ENCODE peak calls at places on chromosomes 5 and 9, in ten cellular contexts. K, L, T, N, O, V, C, S, I and F are unnamed samples.

GRCh38 chr9:86406366-86406765 is 52.2 kb upstream of the TUT7 start:
- DNase-seq in K (no peak), L (no peak), T (peak), N (peak), O (no peak), V (no peak), C (no peak), S (no peak), I (no peak), F (peak)

GRCh38 chr5:56512314-56512996 is 279.3 kb upstream of the ANKRD55 start:
- DNase-seq in K (peak), L (no peak), T (no peak), N (no peak), O (no peak), V (no peak), C (no peak), S (no peak), I (peak), F (no peak)

GRCh38 chr5:172450861-172451695 is 3.2 kb downstream of the SH3PXD2B start:
- DNase-seq in K (no peak), L (peak), T (no peak), N (no peak), O (no peak), V (no peak), C (peak), S (peak), I (no peak), F (no peak)

GRCh38 chr5:62587737-62588136 is 9.1 kb downstream of the LRRC70 start:
- DNase-seq in K (no peak), L (no peak), T (no peak), N (no peak), O (no peak), V (no peak), C (no peak), S (no peak), I (no peak), F (no peak)

GRCh38 chr5:14109041-14109747 is 33.9 kb upstream of the TRIO start:
- DNase-seq in K (no peak), L (no peak), T (peak), N (no peak), O (no peak), V (no peak), C (no peak), S (no peak), I (no peak), F (no peak)

GRCh38 chr5:35863159-35863558 is 6.5 kb downstream of the IL7R start:
- DNase-seq in K (no peak), L (no peak), T (no peak), N (peak), O (no peak), V (no peak), C (no peak), S (no peak), I (no peak), F (no peak)

GRCh38 chr5:35862126-35862525 is 5.4 kb downstream of the IL7R start:
- DNase-seq in K (no peak), L (no peak), T (no peak), N (no peak), O (no peak), V (no peak), C (no peak), S (no peak), I (no peak), F (no peak)

GRCh38 chr9:95305770-95306492 is 11.6 kb downstream of the FANCC start:
- DNase-seq in K (no peak), L (no peak), T (peak), N (no peak), O (no peak), V (no peak), C (no peak), S (no peak), I (no peak), F (no peak)

GRCh38 chr9:75505654-75506053 is 384.8 kb upstream of the PCSK5 start:
- DNase-seq in K (no peak), L (no peak), T (no peak), N (no peak), O (no peak), V (no peak), C (no peak), S (no peak), I (no peak), F (no peak)

GRCh38 chr9:124279531-124280175 is 21.9 kb downstream of the NEK6 start:
- DNase-seq in K (no peak), L (no peak), T (no peak), N (no peak), O (no peak), V (no peak), C (no peak), S (no peak), I (no peak), F (no peak)

GRCh38 chr5:154794525-154795234 is 39.5 kb downstream of the LARP1 start:
- DNase-seq in K (no peak), L (no peak), T (peak), N (no peak), O (no peak), V (no peak), C (no peak), S (no peak), I (no peak), F (no peak)

GRCh38 chr5:110865400-110866094 is 126.7 kb downstream of the SLC25A46 start:
- DNase-seq in K (no peak), L (no peak), T (peak), N (no peak), O (peak), V (no peak), C (no peak), S (peak), I (peak), F (no peak)

GRCh38 chr9:91101598-91102168 is 260.0 kb downstream of the AUH start:
- DNase-seq in K (no peak), L (peak), T (no peak), N (no peak), O (no peak), V (no peak), C (no peak), S (no peak), I (no peak), F (no peak)

GRCh38 chr5:171736976-171737848 is 48.4 kb upstream of the SMIM23 start:
- DNase-seq in K (peak), L (no peak), T (no peak), N (no peak), O (no peak), V (peak), C (no peak), S (no peak), I (no peak), F (peak)

GRCh38 chr9:20620658-20621552 is 1.4 kb downstream of the MLLT3 start:
- DNase-seq in K (peak), L (peak), T (peak), N (peak), O (no peak), V (peak), C (peak), S (peak), I (peak), F (peak)

GRCh38 chr5:57779383-57780223 is 297.0 kb upstream of the ACTBL2 start:
- DNase-seq in K (peak), L (no peak), T (peak), N (peak), O (peak), V (peak), C (no peak), S (peak), I (peak), F (peak)

GRCh38 chr9:134295101-134295745 is 31.0 kb upstream of the RXRA start:
- DNase-seq in K (no peak), L (peak), T (no peak), N (no peak), O (no peak), V (no peak), C (no peak), S (no peak), I (no peak), F (no peak)

GRCh38 chr5:167664222-167664804 is 627.1 kb upstream of the WWC1 start:
- DNase-seq in K (no peak), L (no peak), T (no peak), N (no peak), O (no peak), V (no peak), C (no peak), S (no peak), I (no peak), F (no peak)

DNA sequence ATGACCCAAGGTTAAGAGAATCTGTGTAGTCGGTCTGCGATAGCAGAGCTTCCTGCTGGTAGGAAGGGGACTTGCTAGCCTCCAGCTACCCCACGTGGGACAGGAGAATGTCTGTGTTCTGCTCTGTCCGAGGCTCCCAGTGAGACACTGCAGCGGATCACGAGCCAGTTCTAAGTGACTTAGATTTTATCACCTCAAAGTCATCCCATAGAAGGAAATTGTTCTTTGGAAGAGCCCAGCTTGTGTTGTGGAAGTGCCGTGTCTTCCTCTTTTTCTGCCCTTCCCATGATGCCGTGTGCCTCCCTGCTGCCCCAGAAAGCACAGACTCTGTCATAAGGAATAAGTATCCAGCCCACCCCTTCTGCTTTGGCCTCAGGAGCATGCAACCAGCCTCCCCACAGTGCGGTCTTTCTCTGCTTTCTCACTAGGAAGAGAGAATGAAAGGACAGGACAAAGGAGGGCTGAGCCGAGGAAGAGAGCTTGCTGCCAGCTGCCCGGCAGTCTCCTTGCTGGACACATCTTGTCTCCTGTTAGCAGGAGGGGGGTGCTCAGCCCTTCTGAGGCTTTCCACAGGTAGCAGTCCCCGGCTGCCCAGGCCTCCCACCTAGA is 35.7 kb downstream of the RUFY1 start:
- DNase-seq in K (no peak), L (peak), T (no peak), N (no peak), O (no peak), V (no peak), C (no peak), S (no peak), I (no peak), F (no peak)
- H3K27ac ChIP-seq in K (no peak), L (peak), T (no peak), N (no peak), O (no peak), V (no peak), C (no peak), S (no peak), I (no peak), F (no peak)

DNA sequence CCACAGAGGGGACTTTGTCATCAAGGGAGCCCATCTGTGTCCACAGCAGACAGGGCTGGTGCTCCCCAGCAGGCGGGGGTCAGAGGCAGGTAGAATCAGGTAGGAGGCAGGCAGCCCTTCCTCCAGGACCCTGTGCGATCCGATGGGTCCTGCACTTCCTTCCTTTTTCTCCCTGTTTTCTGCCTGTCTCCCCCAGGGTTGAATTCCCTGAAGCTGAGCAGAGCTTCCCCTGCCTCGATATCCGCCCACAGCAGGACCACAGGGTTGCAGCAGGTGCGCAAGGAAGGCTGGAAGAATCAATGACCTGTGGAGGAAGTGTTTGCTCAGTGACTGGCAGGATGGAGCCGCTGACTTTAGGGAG is 69.2 kb downstream of the MRPL36 start:
- DNase-seq in K (no peak), L (no peak), T (no peak), N (peak), O (no peak), V (no peak), C (peak), S (no peak), I (peak), F (no peak)
- TF ChIP-seq POLR2A in K (no peak), L (no peak), T (no peak), N (no peak), O (no peak), V (no peak), C (no peak), S (no peak), I (no peak), F (no peak)

DNA sequence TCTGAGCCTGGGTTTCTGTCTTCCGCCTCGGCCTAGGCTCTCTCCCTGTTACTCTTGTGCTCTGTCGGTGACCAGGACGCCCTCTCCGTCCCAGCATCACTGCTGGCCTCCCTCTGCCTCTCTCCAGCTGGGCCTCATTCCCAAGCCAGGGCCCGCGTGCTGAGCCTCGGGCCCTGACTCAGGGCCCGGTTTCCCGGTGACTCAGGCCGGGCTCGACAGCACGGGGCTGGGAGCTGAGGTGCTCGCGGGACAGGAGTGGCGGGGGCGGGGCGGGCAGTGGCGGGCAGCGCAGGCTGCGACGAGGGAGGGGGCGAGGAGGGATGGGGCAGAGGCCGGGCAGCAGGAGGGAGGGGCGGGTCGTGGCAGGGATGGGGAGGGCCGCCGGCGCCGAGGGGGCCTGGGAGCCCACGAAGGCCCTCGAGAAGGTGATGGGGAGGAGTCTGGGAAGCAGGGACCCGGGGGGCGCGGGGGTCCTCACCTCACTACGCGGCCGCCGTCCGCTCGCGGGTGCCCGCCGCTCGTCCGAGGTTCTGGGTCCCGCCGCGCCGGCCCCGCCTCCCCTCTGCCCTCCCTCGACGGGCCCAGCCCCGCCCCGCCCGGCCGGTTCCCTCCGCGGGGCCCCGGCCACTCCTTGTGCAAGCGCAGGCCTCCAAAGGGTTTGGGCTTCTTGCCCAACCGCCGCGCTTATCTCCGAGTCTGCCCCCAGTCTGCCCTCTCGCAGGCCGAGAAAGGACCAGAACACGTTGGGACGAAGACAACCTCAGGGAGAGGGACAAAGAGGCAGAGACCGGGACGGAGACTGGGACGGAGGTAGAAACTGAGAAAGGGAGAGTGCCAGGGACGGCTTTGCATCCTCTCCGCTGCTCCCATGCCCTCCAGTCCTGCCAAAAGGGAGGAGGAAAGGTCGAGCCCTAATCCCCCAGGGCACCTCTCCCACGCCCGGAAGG is at the start of gene ARAP3:
- DNase-seq in K (peak), L (peak), T (peak), N (peak), O (peak), V (peak), C (peak), S (peak), I (peak), F (peak)
- H3K27ac ChIP-seq in K (peak), L (peak), T (peak), N (peak), O (peak), V (peak), C (peak), S (peak), I (peak), F (peak)

GRCh38 chr5:40614923-40615585 is 64.7 kb upstream of the PTGER4 start:
- DNase-seq in K (no peak), L (no peak), T (no peak), N (no peak), O (no peak), V (no peak), C (no peak), S (no peak), I (no peak), F (no peak)
- TF ChIP-seq POLR2A in K (no peak), L (no peak), T (no peak), N (no peak), O (no peak), V (no peak), C (no peak), S (no peak), I (no peak), F (no peak)

GRCh38 chr5:109825450-109825849 is 135.7 kb downstream of the MAN2A1 start:
- DNase-seq in K (no peak), L (no peak), T (peak), N (no peak), O (no peak), V (no peak), C (no peak), S (no peak), I (no peak), F (no peak)
- H3K27ac ChIP-seq in K (no peak), L (no peak), T (no peak), N (no peak), O (no peak), V (no peak), C (no peak), S (no peak), I (no peak), F (no peak)

GRCh38 chr5:1466631-1467265 is 21.5 kb upstream of the SLC6A3 start:
- DNase-seq in K (no peak), L (peak), T (no peak), N (no peak), O (no peak), V (no peak), C (peak), S (no peak), I (no peak), F (no peak)

GRCh38 chr5:1468247-1468612 is 23.0 kb upstream of the SLC6A3 start:
- DNase-seq in K (no peak), L (no peak), T (no peak), N (no peak), O (no peak), V (no peak), C (no peak), S (no peak), I (peak), F (peak)

GRCh38 chr5:1467341-1468246 is 22.4 kb upstream of the SLC6A3 start:
- DNase-seq in K (no peak), L (peak), T (no peak), N (no peak), O (no peak), V (no peak), C (peak), S (no peak), I (no peak), F (no peak)

GRCh38 chr5:1470762-1471211 is 25.5 kb upstream of the SLC6A3 start:
- DNase-seq in K (no peak), L (peak), T (no peak), N (no peak), O (no peak), V (peak), C (peak), S (no peak), I (no peak), F (no peak)

DNA sequence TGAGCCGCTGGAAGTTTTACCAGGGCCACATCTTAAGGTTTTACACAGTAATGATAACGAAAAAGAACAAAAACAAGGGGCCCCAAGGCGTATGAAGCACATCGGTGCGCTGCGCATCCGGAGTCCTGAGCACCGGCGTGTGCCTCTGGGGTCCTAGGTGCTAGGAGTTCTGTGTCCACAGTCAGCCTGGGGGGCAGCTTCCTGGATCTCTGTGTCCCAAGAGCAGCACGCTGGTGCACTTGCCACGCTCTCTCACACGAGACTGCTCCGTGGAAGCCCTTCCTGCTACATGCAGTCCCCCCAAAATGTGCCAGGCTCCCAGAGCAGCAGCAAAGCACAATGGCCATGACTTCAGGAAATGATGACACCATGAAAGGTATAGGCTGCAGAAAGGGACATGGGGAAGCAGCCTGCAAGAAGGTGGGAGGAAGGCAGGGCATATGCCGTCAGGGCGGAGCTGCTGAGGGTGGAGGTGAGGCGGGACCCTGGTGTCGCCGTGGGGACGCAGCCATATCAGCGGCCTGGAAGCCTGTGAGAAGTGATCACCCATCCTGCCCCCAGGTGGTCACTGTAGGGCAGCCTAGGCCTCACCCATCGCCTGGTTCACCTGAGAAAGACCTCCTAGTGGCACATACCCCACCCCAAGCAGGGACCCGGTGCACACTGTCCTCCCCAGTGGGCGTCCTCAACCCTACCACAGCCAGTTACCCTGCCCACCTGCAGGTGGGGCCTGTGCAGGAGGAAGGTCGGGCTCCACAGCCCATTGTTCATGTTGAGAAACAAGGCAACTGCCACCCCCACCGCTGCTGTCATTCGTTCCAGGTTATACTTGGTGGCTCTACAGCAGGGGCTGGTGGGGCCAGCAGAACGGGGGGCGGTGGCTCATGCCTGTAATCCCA is 23.6 kb upstream of the SLC6A3 start:
- DNase-seq in K (no peak), L (peak), T (no peak), N (no peak), O (no peak), V (no peak), C (peak), S (no peak), I (no peak), F (no peak)
- TF ChIP-seq POLR2A in K (no peak), L (no peak), T (no peak), N (no peak), O (no peak), V (no peak), C (no peak), S (no peak), I (no peak), F (no peak)